ENCODE peak calls at places on chromosomes 13 and 19, in five cellular contexts. One of them, this sample, is unnamed.

GRCh38 chr19:21835429-21835809 is 563 bp downstream of the ZNF43 start:
- DNase-seq in H1: no peak
- DNase-seq in H9: no peak
- DNase-seq in mesenchymal stem cell: no peak
- DNase-seq in neuronal stem cell: no peak
- DNase-seq in this sample: no peak

GRCh38 chr13:36814465-36814864 is 4.6 kb upstream of the RFXAP start:
- DNase-seq in mesenchymal stem cell: peak; percentile 2
- DNase-seq in H1: no peak
- DNase-seq in H9: no peak
- DNase-seq in neuronal stem cell: no peak
- DNase-seq in this sample: no peak

GRCh38 chr19:10209305-10209704 is 14.6 kb upstream of the DNMT1 start:
- DNase-seq in H9: no peak
- DNase-seq in mesenchymal stem cell: peak; percentile 35
- DNase-seq in neuronal stem cell: no peak
- DNase-seq in H1: no peak
- DNase-seq in this sample: peak; percentile 87

GRCh38 chr19:28504139-28504538 is 708.8 kb downstream of the UQCRFS1 start:
- DNase-seq in H1: no peak
- DNase-seq in H9: no peak
- DNase-seq in neuronal stem cell: no peak
- DNase-seq in mesenchymal stem cell: no peak
- DNase-seq in this sample: no peak

GRCh38 chr19:35155441-35155840 is 906 bp downstream of the FXYD5 start:
- DNase-seq in H9: no peak
- DNase-seq in mesenchymal stem cell: no peak
- DNase-seq in H1: no peak
- DNase-seq in neuronal stem cell: no peak
- DNase-seq in this sample: no peak

GRCh38 chr19:48614436-48615144 is at the start of gene FAM83E:
- DNase-seq in neuronal stem cell: no peak
- DNase-seq in H9: peak; percentile 77
- DNase-seq in H1: no peak
- DNase-seq in mesenchymal stem cell: no peak
- DNase-seq in this sample: no peak

GRCh38 chr13:43830481-43830873 is 43.7 kb upstream of the ENOX1 start:
- DNase-seq in mesenchymal stem cell: peak; percentile 62
- DNase-seq in neuronal stem cell: no peak
- DNase-seq in H9: no peak
- DNase-seq in H1: no peak
- DNase-seq in this sample: peak; percentile 79

GRCh38 chr13:105721056-105721455 is 814.4 kb downstream of the EFNB2 start:
- DNase-seq in neuronal stem cell: no peak
- DNase-seq in H9: no peak
- DNase-seq in H1: no peak
- DNase-seq in mesenchymal stem cell: peak; percentile 78
- DNase-seq in this sample: no peak

GRCh38 chr19:46599716-46600392 is 1.3 kb upstream of the CALM3 start:
- DNase-seq in neuronal stem cell: no peak
- DNase-seq in H1: no peak
- DNase-seq in mesenchymal stem cell: no peak
- DNase-seq in H9: peak; percentile 67
- DNase-seq in this sample: no peak

GRCh38 chr13:28719656-28720055 is 886 bp upstream of the SLC46A3 start:
- DNase-seq in neuronal stem cell: no peak
- DNase-seq in H9: no peak
- DNase-seq in H1: no peak
- DNase-seq in mesenchymal stem cell: peak; percentile 83
- DNase-seq in this sample: peak; percentile 54

GRCh38 chr13:99320693-99321481 is 13.7 kb upstream of the GPR183 start:
- DNase-seq in mesenchymal stem cell: peak; percentile 80
- DNase-seq in neuronal stem cell: no peak
- DNase-seq in H9: no peak
- DNase-seq in H1: no peak
- DNase-seq in this sample: peak; percentile 88

GRCh38 chr19:56152644-56153043 is 11.6 kb downstream of the ZNF444 start:
- DNase-seq in mesenchymal stem cell: no peak
- DNase-seq in H9: no peak
- DNase-seq in H1: no peak
- DNase-seq in neuronal stem cell: no peak
- DNase-seq in this sample: no peak
- H4K91ac ChIP-seq in mesenchymal stem cell: no peak overlapping the region
- H4K91ac ChIP-seq in H9: no peak overlapping the region
- H4K91ac ChIP-seq in H1: no peak overlapping the region
- H4K91ac ChIP-seq in neuronal stem cell: no peak overlapping the region
- H4K91ac ChIP-seq in this sample: no peak overlapping the region

GRCh38 chr13:20035130-20035529 is 76.6 kb downstream of the ZMYM2 start:
- DNase-seq in H9: no peak
- DNase-seq in neuronal stem cell: no peak
- DNase-seq in H1: no peak
- DNase-seq in mesenchymal stem cell: no peak
- DNase-seq in this sample: no peak
- H4K91ac ChIP-seq in H9: no peak overlapping the region
- H4K91ac ChIP-seq in neuronal stem cell: no peak overlapping the region
- H4K91ac ChIP-seq in H1: no peak overlapping the region
- H4K91ac ChIP-seq in mesenchymal stem cell: no peak overlapping the region
- H4K91ac ChIP-seq in this sample: no peak overlapping the region

DNA sequence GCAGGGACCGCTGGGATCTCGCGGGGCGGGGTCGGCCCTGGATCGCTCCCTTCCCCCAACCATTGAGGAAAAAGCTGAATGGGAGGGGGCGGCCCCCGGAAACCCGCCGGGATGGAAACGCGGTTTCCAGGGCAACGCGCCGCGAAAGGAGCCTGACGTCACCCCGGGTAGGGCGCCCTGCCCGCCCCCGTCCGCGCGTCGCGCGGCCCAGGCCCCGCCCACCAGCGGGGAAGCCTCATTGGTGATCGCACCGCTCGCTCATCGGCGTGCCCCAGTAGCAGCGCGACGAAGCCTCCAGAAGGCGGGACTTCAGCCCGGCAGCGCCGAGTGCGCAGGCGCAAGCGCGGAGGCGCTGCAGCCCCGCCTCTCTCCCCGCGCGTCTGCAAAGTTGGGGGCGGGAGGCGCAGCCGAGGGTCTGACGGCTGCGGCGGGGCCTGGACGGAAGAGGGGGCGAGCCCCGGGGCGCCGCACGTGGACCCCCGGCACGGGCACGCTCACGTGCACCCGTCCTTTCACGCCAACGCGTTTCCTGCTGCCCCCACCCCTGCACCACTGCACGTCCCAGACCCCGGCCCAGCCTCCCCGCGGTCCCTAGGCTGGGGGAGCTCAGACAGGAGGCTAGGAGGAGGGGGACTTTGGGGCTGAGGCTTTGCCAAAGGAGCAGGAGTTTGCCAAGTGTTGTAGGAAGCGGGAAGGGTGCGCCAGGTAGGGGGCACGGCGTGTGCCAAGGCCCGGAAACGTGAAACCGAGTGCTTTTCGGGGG is 8.2 kb upstream of the CIRBP start:
- DNase-seq in H9: peak; percentile 97
- DNase-seq in mesenchymal stem cell: peak; percentile 95
- DNase-seq in H1: peak; percentile 93
- DNase-seq in neuronal stem cell: peak; percentile 97
- DNase-seq in this sample: peak; percentile 96
- H4K91ac ChIP-seq in H9: no peak overlapping the region
- H4K91ac ChIP-seq in mesenchymal stem cell: peak overlapping the region; percentile 99
- H4K91ac ChIP-seq in H1: peak overlapping the region; percentile 88
- H4K91ac ChIP-seq in neuronal stem cell: peak overlapping the region; percentile 99
- H4K91ac ChIP-seq in this sample: peak overlapping the region; percentile 96

GRCh38 chr19:36489139-36489919 is at the start of gene ZNF566:
- DNase-seq in mesenchymal stem cell: peak; percentile 98
- DNase-seq in neuronal stem cell: peak; percentile 97
- DNase-seq in H9: peak; percentile 99
- DNase-seq in H1: peak; percentile 98
- DNase-seq in this sample: peak; percentile 97
- H4K91ac ChIP-seq in mesenchymal stem cell: peak within 1 kb of the TSS; percentile 90
- H4K91ac ChIP-seq in neuronal stem cell: peak within 1 kb of the TSS; percentile 6
- H4K91ac ChIP-seq in H9: no peak within 1 kb of the TSS
- H4K91ac ChIP-seq in H1: peak within 1 kb of the TSS; percentile 92
- H4K91ac ChIP-seq in this sample: peak within 1 kb of the TSS; percentile 95

GRCh38 chr13:21463424-21463823 is 4.3 kb upstream of the ZDHHC20 start:
- DNase-seq in mesenchymal stem cell: no peak
- DNase-seq in H1: no peak
- DNase-seq in H9: no peak
- DNase-seq in neuronal stem cell: no peak
- DNase-seq in this sample: no peak

GRCh38 chr13:21458457-21458815 is 667 bp downstream of the ZDHHC20 start:
- DNase-seq in mesenchymal stem cell: no peak
- DNase-seq in H9: peak; percentile 66
- DNase-seq in H1: no peak
- DNase-seq in neuronal stem cell: no peak
- DNase-seq in this sample: no peak

GRCh38 chr13:21453352-21454089 is 5.6 kb downstream of the ZDHHC20 start:
- DNase-seq in neuronal stem cell: no peak
- DNase-seq in mesenchymal stem cell: peak; percentile 20
- DNase-seq in H1: no peak
- DNase-seq in H9: no peak
- DNase-seq in this sample: no peak

DNA sequence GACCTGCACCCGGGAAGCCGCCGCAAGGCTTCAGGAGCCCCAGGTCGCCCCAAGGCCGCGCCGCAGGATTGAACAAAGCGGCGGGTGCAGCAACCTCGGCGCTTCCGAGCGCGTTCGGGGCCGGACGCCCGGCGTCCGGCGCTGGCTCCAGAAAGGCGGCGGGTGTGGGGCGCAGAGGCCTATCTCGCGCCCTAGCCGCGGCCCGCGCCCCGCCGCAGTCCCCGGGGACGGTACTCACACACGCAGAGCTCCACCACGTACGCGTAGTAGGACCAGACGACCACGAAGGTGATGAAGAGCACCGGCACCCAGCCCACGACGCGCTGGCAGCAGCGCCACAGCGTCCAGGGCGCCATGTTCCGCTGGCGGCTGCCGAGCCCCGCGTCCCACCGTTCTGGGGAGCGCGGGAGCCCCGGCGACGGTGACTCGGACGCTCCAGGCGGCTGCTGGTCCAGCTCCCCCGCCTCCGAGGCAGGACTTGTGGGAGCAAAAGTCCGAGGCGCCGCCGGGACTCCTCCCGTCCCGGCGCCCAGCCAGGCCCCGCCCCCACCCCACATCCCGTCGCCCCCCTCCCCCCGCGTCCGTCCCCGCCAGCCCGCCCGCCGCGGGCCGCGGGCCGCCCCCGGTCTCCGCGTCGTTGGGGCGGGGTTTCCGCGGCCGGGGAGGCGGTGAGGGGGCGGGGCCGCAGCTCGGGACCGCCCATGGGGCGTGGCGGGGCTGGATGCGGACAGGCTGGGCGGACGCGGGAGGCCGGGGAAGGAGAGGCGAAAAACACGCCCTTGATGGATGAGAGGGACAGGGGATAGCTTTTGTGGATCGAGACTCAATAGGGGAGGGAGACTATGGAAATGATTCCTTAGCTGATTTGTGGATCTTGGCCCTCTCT is at the start of gene ZDHHC20:
- DNase-seq in neuronal stem cell: peak; percentile 80
- DNase-seq in H1: peak; percentile 46
- DNase-seq in H9: peak; percentile 91
- DNase-seq in mesenchymal stem cell: peak; percentile 86
- DNase-seq in this sample: peak; percentile 78
- H4K91ac ChIP-seq in neuronal stem cell: peak within 1 kb of the TSS; percentile 76
- H4K91ac ChIP-seq in H1: peak within 1 kb of the TSS; percentile 92
- H4K91ac ChIP-seq in H9: no peak within 1 kb of the TSS
- H4K91ac ChIP-seq in mesenchymal stem cell: peak within 1 kb of the TSS; percentile 77
- H4K91ac ChIP-seq in this sample: peak within 1 kb of the TSS; percentile 68

DNA sequence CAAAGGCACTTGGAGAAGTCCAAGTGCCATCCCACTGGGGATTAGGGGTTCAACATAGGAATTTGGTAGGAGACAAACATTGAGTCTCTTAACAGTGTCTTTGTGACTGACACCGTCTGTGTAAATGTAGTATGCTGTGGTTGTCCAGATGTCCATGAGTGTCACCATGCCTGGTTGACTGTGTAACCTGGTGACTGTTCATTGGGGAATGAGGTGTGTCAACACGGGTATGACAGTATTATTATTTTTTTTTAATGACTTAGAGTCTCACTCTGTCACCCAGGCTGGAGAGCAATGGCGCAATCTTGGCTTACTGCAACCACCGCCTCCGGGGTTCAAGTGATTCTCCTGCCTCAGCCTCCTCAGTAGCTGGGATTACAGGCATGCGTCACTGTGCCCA is 16.2 kb downstream of the PKN1 start:
- DNase-seq in H9: no peak
- DNase-seq in H1: no peak
- DNase-seq in mesenchymal stem cell: no peak
- DNase-seq in neuronal stem cell: no peak
- DNase-seq in this sample: no peak
- H4K91ac ChIP-seq in H9: no peak overlapping the region
- H4K91ac ChIP-seq in H1: no peak overlapping the region
- H4K91ac ChIP-seq in mesenchymal stem cell: no peak overlapping the region
- H4K91ac ChIP-seq in neuronal stem cell: no peak overlapping the region
- H4K91ac ChIP-seq in this sample: no peak overlapping the region

GRCh38 chr13:91347996-91348905 is 764 bp downstream of the MIR17HG start:
- DNase-seq in neuronal stem cell: peak; percentile 18
- DNase-seq in H1: no peak
- DNase-seq in mesenchymal stem cell: peak; percentile 28
- DNase-seq in H9: no peak
- DNase-seq in this sample: no peak

GRCh38 chr13:91347212-91347995 is at the start of gene MIR17HG:
- DNase-seq in H1: peak; percentile 63
- DNase-seq in neuronal stem cell: peak; percentile 90
- DNase-seq in H9: peak; percentile 91
- DNase-seq in mesenchymal stem cell: peak; percentile 86
- DNase-seq in this sample: peak; percentile 72

GRCh38 chr13:91346848-91347211 is 657 bp upstream of the MIR17HG start:
- DNase-seq in mesenchymal stem cell: peak; percentile 35
- DNase-seq in H1: no peak
- DNase-seq in neuronal stem cell: peak; percentile 14
- DNase-seq in H9: peak; percentile 38
- DNase-seq in this sample: no peak

GRCh38 chr13:91349992-91350911 is 2.8 kb downstream of the MIR17HG start:
- DNase-seq in H1: no peak
- DNase-seq in mesenchymal stem cell: no peak
- DNase-seq in H9: no peak
- DNase-seq in neuronal stem cell: no peak
- DNase-seq in this sample: no peak

DNA sequence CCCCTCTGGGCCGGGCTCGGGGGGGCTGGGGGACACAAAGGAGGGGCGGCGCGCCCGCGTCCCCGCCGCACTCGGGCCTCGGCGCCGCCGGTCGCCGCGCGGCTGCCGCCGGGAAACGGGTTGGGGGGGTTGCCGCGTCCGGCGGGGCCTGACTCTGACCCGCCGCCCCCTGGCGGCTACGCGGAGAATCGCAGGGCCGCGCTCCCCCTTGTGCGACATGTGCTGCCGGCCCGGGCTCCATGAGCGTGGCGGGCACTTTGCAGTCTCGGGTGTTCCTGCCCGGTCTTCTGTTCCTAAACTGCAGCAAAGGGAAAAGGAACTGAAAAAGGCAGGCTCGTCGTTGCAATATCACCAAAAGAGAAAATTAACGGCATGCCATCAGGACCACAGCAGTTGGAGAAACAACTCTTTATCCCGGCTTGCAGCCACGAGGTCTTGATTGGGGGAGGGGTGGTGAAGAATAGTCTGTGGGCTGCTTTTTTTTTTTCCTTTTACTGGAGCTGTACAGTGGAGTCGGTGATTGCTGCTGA is 1.5 kb downstream of the MIR17HG start:
- DNase-seq in mesenchymal stem cell: peak; percentile 89
- DNase-seq in H1: no peak
- DNase-seq in neuronal stem cell: peak; percentile 89
- DNase-seq in H9: peak; percentile 86
- DNase-seq in this sample: peak; percentile 79
- H4K91ac ChIP-seq in mesenchymal stem cell: peak overlapping the region; percentile 95
- H4K91ac ChIP-seq in H1: no peak overlapping the region
- H4K91ac ChIP-seq in neuronal stem cell: no peak overlapping the region
- H4K91ac ChIP-seq in H9: no peak overlapping the region
- H4K91ac ChIP-seq in this sample: peak overlapping the region; percentile 58

This sample was measured in IMR-90.